ENCODE peak calls at places on chromosomes 6 and 20, in four cellular contexts. S, G, Y and K are unnamed samples.

GRCh38 chr20:62941792-62942191 is 3.8 kb downstream of the GID8 start:
- DNase-seq in S (no peak), G (no peak), Y (no peak), K (no peak)

GRCh38 chr6:160426146-160426545 is 78.0 kb downstream of the SLC22A3 start:
- DNase-seq in S (no peak), G (no peak), Y (no peak), K (no peak)

GRCh38 chr6:139338845-139339244 is 35.6 kb downstream of the CITED2 start:
- DNase-seq in S (no peak), G (no peak), Y (no peak), K (no peak)

GRCh38 chr6:116714761-116715160 is 33.8 kb downstream of the KPNA5 start:
- DNase-seq in S (no peak), G (no peak), Y (no peak), K (no peak)

GRCh38 chr20:36663026-36663425 is 17.0 kb upstream of the SLA2 start:
- DNase-seq in S (no peak), G (no peak), Y (no peak), K (no peak)

GRCh38 chr6:165081944-165082532 is 227.4 kb downstream of the C6orf118 start:
- DNase-seq in S (no peak), G (no peak), Y (no peak), K (no peak)

GRCh38 chr6:90584636-90585255 is 2.1 kb downstream of the MAP3K7 start:
- DNase-seq in S (no peak), G (no peak), Y (no peak), K (no peak)

GRCh38 chr6:75098709-75099108 is 107.1 kb downstream of the COL12A1 start:
- DNase-seq in S (no peak), G (no peak), Y (peak; percentile 58), K (peak; percentile 81)

GRCh38 chr20:9036593-9036992 is 32.3 kb upstream of the PLCB4 start:
- DNase-seq in S (no peak), G (no peak), Y (no peak), K (no peak)

GRCh38 chr6:158803733-158804143 is 15.4 kb downstream of the EZR start:
- DNase-seq in S (no peak), G (no peak), Y (no peak), K (no peak)

GRCh38 chr20:61759286-61760065 is 306.2 kb downstream of the TAF4 start:
- DNase-seq in S (peak; percentile 8), G (no peak), Y (no peak), K (no peak)

GRCh38 chr6:43628392-43629103 is 516 bp downstream of the GTPBP2 start:
- DNase-seq in S (no peak), G (no peak), Y (peak; percentile 66), K (peak; percentile 46)

GRCh38 chr6:117346142-117346930 is 79.4 kb downstream of the ROS1 start:
- DNase-seq in S (no peak), G (no peak), Y (no peak), K (no peak)

GRCh38 chr20:11459090-11459877 is 458.4 kb upstream of the BTBD3 start:
- DNase-seq in S (no peak), G (no peak), Y (no peak), K (no peak)

GRCh38 chr6:42428326-42429041 is 23.2 kb downstream of the TRERF1 start:
- DNase-seq in S (peak; percentile 61), G (no peak), Y (peak; percentile 72), K (no peak)

GRCh38 chr6:30886897-30887255 is 2.6 kb downstream of the DDR1 start:
- DNase-seq in S (no peak), G (no peak), Y (no peak), K (peak; percentile 46)

GRCh38 chr6:85394853-85395538 is 54.9 kb upstream of the NT5E start:
- DNase-seq in S (no peak), G (no peak), Y (no peak), K (no peak)

GRCh38 chr6:70398783-70399730 is 14.3 kb upstream of the FAM135A start:
- DNase-seq in S (peak; percentile 71), G (no peak), Y (no peak), K (no peak)

GRCh38 chr20:21106171-21106694 is at the start of gene LINC00237:
- DNase-seq in S (no peak), G (no peak), Y (no peak), K (no peak)

GRCh38 chr6:87350516-87350915 is 5.9 kb downstream of the C6orf163 start:
- DNase-seq in S (no peak), G (no peak), Y (no peak), K (no peak)

GRCh38 chr6:38215225-38215624 is 395.7 kb downstream of the ZFAND3 start:
- DNase-seq in S (no peak), G (no peak), Y (no peak), K (no peak)

GRCh38 chr6:1965596-1966224 is 279.7 kb downstream of the GMDS start:
- DNase-seq in S (no peak), G (no peak), Y (no peak), K (no peak)

GRCh38 chr6:163191704-163192537 is 222.6 kb upstream of the QKI start:
- DNase-seq in S (no peak), G (no peak), Y (no peak), K (no peak)

GRCh38 chr6:53752856-53753255 is 41.9 kb upstream of the LRRC1 start:
- DNase-seq in S (no peak), G (no peak), Y (no peak), K (no peak)

GRCh38 chr6:52415917-52416628 is 4.1 kb upstream of the EFHC1 start:
- DNase-seq in S (no peak), G (no peak), Y (no peak), K (no peak)

DNA sequence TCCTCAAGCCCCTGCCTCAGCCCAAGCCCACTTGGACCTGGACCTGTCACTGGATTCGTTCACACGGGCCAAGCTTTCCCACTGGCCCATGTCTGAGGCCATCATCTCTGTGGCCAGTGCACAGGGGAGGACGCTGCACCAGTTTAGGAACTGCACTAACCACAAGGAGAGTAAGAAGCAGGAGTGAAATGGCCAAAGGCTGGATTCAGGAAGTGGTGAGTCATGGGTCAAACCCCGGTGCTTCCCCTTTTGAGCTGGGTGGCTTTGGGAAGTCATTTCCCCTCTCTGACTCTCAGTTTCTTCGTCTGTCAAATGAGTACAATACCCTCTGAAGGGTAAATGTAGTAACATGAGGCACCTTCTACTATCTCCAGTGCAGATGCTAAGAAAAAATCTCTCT is 87.9 kb downstream of the CD40 start:
- DNase-seq in S (no peak), G (no peak), Y (peak; percentile 72), K (no peak)
- TF ChIP-seq CTCF in S (no peak), G (no peak), Y (no peak), K (no peak)

DNA sequence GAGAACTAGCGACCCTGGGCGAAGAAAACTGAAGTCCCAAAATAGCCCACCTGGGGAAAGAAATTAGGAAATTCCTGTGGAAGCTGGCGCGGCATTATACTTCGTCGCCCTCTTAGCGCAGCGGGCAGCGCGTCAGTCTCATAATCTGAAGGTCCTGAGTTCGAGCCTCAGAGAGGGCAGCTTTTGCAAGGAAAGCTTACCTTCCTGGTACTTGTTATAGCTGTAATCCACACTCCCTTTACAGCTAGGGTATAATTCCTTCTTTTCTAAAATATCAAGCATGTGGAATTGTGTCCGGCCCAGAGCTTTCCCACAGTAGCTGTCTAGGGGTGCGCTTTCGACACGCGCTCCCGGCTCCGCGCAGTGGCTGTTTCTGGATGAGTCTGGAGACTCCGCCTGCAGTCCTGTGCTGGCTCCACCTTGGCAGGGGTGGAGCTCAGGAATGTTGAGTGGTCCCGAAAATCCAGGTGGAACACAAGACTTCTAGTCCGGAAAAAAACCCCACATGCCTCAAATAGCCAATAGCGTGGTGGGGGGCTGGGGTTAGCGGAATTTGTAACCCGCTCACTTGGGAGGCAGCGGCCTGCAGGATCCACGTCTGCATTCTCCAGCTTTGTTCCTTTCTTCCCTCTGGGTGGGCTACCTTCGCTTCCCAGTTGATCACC is 83.7 kb upstream of the ZNF322 start:
- DNase-seq in S (no peak), G (no peak), Y (no peak), K (no peak)
- H3K4me3 ChIP-seq in S (no peak overlapping the region), G (no peak overlapping the region), Y (no peak overlapping the region), K (no peak overlapping the region)

DNA sequence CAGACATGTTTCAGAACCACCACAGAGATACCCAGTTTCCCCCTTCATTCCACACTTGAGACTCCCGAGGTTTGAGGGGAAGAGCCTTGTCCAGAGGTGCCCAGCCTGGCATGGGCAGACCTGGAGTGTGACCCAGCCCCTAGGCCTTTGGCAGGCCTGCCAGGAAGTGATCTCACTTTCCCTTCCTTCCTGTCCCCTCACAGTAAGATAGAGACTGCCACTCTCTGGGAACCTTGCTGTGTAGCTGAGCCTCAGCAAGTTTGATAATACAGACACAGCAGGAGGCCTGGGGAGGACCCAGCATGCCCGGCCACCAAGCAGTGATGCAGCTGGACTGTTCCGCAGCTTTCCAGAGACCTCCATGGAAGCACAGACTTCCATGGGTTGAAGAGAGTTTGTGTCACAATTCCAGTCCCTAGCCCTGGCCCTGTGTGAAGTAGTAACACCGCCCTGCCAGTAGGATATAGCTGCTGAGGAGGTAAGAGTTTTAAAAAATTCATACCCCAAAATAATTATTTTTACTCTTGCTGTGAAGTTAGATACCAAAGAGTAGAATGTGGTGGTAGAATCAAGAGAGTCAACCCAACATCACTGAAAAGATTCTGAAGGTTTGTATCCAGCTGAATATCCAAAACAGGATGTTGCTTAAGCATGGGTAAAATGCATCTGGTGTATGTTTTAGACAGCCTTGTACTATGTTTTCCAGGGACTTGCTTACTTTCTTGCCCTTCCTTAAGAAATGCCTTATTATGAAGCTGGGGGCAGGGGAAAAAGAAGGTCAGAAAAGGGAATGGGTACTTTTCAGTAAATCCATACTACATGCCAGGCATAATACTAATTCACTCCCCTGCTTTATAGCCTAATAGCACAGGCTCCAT is 16.3 kb downstream of the PKIG start:
- DNase-seq in S (no peak), G (no peak), Y (peak; percentile 77), K (no peak)
- TF ChIP-seq POLR2A in S (no peak), G (no peak), Y (no peak), K (no peak)

DNA sequence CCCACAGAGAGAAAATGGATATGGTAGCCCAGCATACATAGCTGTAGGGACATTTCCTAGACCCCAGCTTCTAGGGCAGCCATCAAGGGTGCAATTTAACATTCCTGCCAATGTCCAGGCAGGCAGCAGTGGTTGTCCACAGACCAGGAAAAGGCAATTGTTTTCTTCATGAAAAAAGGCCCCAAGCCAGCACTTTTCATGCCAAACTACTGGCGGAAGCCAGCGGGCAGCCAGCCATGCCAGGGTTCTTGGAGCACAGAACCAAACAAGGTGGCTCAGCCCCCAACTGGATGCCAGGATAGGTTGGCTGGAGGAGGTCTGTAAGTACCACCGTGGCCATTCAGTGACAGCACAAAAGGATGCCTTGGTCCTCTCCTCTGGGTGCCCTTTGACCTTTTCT is 94.6 kb downstream of the BANF2 start:
- DNase-seq in S (no peak), G (no peak), Y (no peak), K (no peak)
- TF ChIP-seq CTCF in S (no peak), G (no peak), Y (no peak), K (no peak)

GRCh38 chr6:32973144-32973854 is 4.9 kb downstream of the BRD2 start:
- DNase-seq in S (no peak), G (no peak), Y (no peak), K (no peak)

GRCh38 chr6:32973934-32974333 is 5.5 kb downstream of the BRD2 start:
- DNase-seq in S (no peak), G (no peak), Y (no peak), K (no peak)

GRCh38 chr6:32975886-32976285 is 7.5 kb downstream of the BRD2 start:
- DNase-seq in S (no peak), G (no peak), Y (no peak), K (no peak)

GRCh38 chr6:32976334-32977069 is 8.1 kb downstream of the BRD2 start:
- DNase-seq in S (no peak), G (no peak), Y (no peak), K (no peak)

GRCh38 chr6:32974541-32975308 is 6.3 kb downstream of the BRD2 start:
- DNase-seq in S (no peak), G (no peak), Y (peak; percentile 58), K (no peak)
- H3K4me3 ChIP-seq in S (peak overlapping the region; percentile 92), G (peak overlapping the region; percentile 92), Y (peak overlapping the region; percentile 63), K (peak overlapping the region; percentile 95)